ENCODE peak calls at places on chromosomes 7 and 10, in ten cellular contexts. One of them, this sample, is unnamed.

GRCh38 chr10:47020491-47020890 is 109.3 kb downstream of the PTPN20 start:
- DNase-seq in AG09309: no peak
- DNase-seq in lower lobe of right lung: peak
- DNase-seq in gastrocnemius medialis: no peak
- DNase-seq in breast epithelium: no peak
- DNase-seq in omental fat pad: no peak
- DNase-seq in A549: no peak
- DNase-seq in endothelial cell: no peak
- DNase-seq in heart left ventricle: no peak
- DNase-seq in neural progenitor cell: no peak
- DNase-seq in this sample: no peak

GRCh38 chr10:131749767-131750142 is 151.1 kb upstream of the PPP2R2D start:
- DNase-seq in lower lobe of right lung: no peak
- DNase-seq in AG09309: no peak
- DNase-seq in A549: no peak
- DNase-seq in heart left ventricle: no peak
- DNase-seq in breast epithelium: no peak
- DNase-seq in omental fat pad: no peak
- DNase-seq in endothelial cell: no peak
- DNase-seq in gastrocnemius medialis: no peak
- DNase-seq in neural progenitor cell: no peak
- DNase-seq in this sample: no peak

GRCh38 chr7:46191776-46192175 is 270.7 kb upstream of the IGFBP3 start:
- DNase-seq in AG09309: peak
- DNase-seq in endothelial cell: no peak
- DNase-seq in omental fat pad: no peak
- DNase-seq in gastrocnemius medialis: no peak
- DNase-seq in lower lobe of right lung: no peak
- DNase-seq in heart left ventricle: no peak
- DNase-seq in neural progenitor cell: no peak
- DNase-seq in A549: no peak
- DNase-seq in breast epithelium: no peak
- DNase-seq in this sample: no peak

GRCh38 chr7:115475774-115476407 is 554.0 kb downstream of the MDFIC start:
- DNase-seq in gastrocnemius medialis: no peak
- DNase-seq in endothelial cell: peak
- DNase-seq in heart left ventricle: no peak
- DNase-seq in omental fat pad: no peak
- DNase-seq in AG09309: no peak
- DNase-seq in breast epithelium: no peak
- DNase-seq in A549: no peak
- DNase-seq in lower lobe of right lung: no peak
- DNase-seq in neural progenitor cell: peak
- DNase-seq in this sample: no peak

GRCh38 chr7:24965831-24966708 is 13.9 kb downstream of the OSBPL3 start:
- DNase-seq in gastrocnemius medialis: no peak
- DNase-seq in omental fat pad: no peak
- DNase-seq in AG09309: no peak
- DNase-seq in A549: no peak
- DNase-seq in endothelial cell: no peak
- DNase-seq in heart left ventricle: no peak
- DNase-seq in breast epithelium: peak
- DNase-seq in neural progenitor cell: peak
- DNase-seq in lower lobe of right lung: peak
- DNase-seq in this sample: no peak

GRCh38 chr7:141361965-141362364 is 189.2 kb upstream of the AGK start:
- DNase-seq in A549: no peak
- DNase-seq in heart left ventricle: no peak
- DNase-seq in gastrocnemius medialis: no peak
- DNase-seq in lower lobe of right lung: no peak
- DNase-seq in AG09309: no peak
- DNase-seq in neural progenitor cell: no peak
- DNase-seq in omental fat pad: no peak
- DNase-seq in endothelial cell: no peak
- DNase-seq in breast epithelium: no peak
- DNase-seq in this sample: no peak

GRCh38 chr7:133746847-133747246 is 380.3 kb upstream of the LRGUK start:
- DNase-seq in neural progenitor cell: no peak
- DNase-seq in breast epithelium: no peak
- DNase-seq in A549: no peak
- DNase-seq in omental fat pad: no peak
- DNase-seq in AG09309: no peak
- DNase-seq in gastrocnemius medialis: no peak
- DNase-seq in heart left ventricle: no peak
- DNase-seq in endothelial cell: no peak
- DNase-seq in lower lobe of right lung: no peak
- DNase-seq in this sample: no peak

GRCh38 chr10:77431209-77431611 is 206.4 kb downstream of the KCNMA1 start:
- DNase-seq in A549: peak
- DNase-seq in AG09309: no peak
- DNase-seq in omental fat pad: no peak
- DNase-seq in lower lobe of right lung: no peak
- DNase-seq in endothelial cell: no peak
- DNase-seq in neural progenitor cell: peak
- DNase-seq in gastrocnemius medialis: no peak
- DNase-seq in heart left ventricle: no peak
- DNase-seq in breast epithelium: no peak
- DNase-seq in this sample: no peak

GRCh38 chr10:33211123-33211878 is 123.2 kb downstream of the NRP1 start:
- DNase-seq in breast epithelium: no peak
- DNase-seq in lower lobe of right lung: no peak
- DNase-seq in omental fat pad: no peak
- DNase-seq in AG09309: peak
- DNase-seq in A549: no peak
- DNase-seq in endothelial cell: no peak
- DNase-seq in neural progenitor cell: no peak
- DNase-seq in gastrocnemius medialis: peak
- DNase-seq in heart left ventricle: peak
- DNase-seq in this sample: no peak

GRCh38 chr10:27695704-27696103 is 49.9 kb downstream of the MKX start:
- DNase-seq in A549: no peak
- DNase-seq in endothelial cell: no peak
- DNase-seq in neural progenitor cell: no peak
- DNase-seq in AG09309: no peak
- DNase-seq in lower lobe of right lung: no peak
- DNase-seq in omental fat pad: no peak
- DNase-seq in heart left ventricle: no peak
- DNase-seq in gastrocnemius medialis: no peak
- DNase-seq in breast epithelium: no peak
- DNase-seq in this sample: no peak

GRCh38 chr10:48945441-48946143 is 6.0 kb upstream of the LRRC18 start:
- DNase-seq in A549: no peak
- DNase-seq in omental fat pad: no peak
- DNase-seq in lower lobe of right lung: no peak
- DNase-seq in neural progenitor cell: no peak
- DNase-seq in AG09309: no peak
- DNase-seq in heart left ventricle: no peak
- DNase-seq in endothelial cell: no peak
- DNase-seq in gastrocnemius medialis: no peak
- DNase-seq in breast epithelium: no peak
- DNase-seq in this sample: no peak

GRCh38 chr7:139828880-139829653 is at the start of gene TBXAS1:
- DNase-seq in endothelial cell: no peak
- DNase-seq in heart left ventricle: peak
- DNase-seq in breast epithelium: no peak
- DNase-seq in lower lobe of right lung: peak
- DNase-seq in gastrocnemius medialis: peak
- DNase-seq in A549: peak
- DNase-seq in omental fat pad: no peak
- DNase-seq in neural progenitor cell: no peak
- DNase-seq in AG09309: no peak
- DNase-seq in this sample: no peak

GRCh38 chr10:20698837-20699236 is 198.3 kb downstream of the NEBL start:
- DNase-seq in endothelial cell: no peak
- DNase-seq in AG09309: no peak
- DNase-seq in breast epithelium: no peak
- DNase-seq in A549: no peak
- DNase-seq in heart left ventricle: no peak
- DNase-seq in omental fat pad: no peak
- DNase-seq in lower lobe of right lung: no peak
- DNase-seq in gastrocnemius medialis: no peak
- DNase-seq in neural progenitor cell: no peak
- DNase-seq in this sample: no peak
- TF ChIP-seq CTCF in endothelial cell: no peak
- TF ChIP-seq CTCF in AG09309: no peak
- TF ChIP-seq CTCF in breast epithelium: no peak
- TF ChIP-seq CTCF in A549: no peak
- TF ChIP-seq CTCF in heart left ventricle: no peak
- TF ChIP-seq CTCF in omental fat pad: no peak
- TF ChIP-seq CTCF in lower lobe of right lung: no peak
- TF ChIP-seq CTCF in gastrocnemius medialis: no peak
- TF ChIP-seq CTCF in neural progenitor cell: no peak
- TF ChIP-seq CTCF in this sample: no peak

GRCh38 chr7:154769527-154769926 is 233.4 kb downstream of the PAXIP1 start:
- DNase-seq in omental fat pad: no peak
- DNase-seq in gastrocnemius medialis: no peak
- DNase-seq in endothelial cell: no peak
- DNase-seq in neural progenitor cell: no peak
- DNase-seq in AG09309: no peak
- DNase-seq in lower lobe of right lung: no peak
- DNase-seq in breast epithelium: no peak
- DNase-seq in A549: no peak
- DNase-seq in heart left ventricle: no peak
- DNase-seq in this sample: no peak

GRCh38 chr7:154770962-154771361 is 232.0 kb downstream of the PAXIP1 start:
- DNase-seq in gastrocnemius medialis: no peak
- DNase-seq in A549: no peak
- DNase-seq in endothelial cell: no peak
- DNase-seq in omental fat pad: no peak
- DNase-seq in heart left ventricle: no peak
- DNase-seq in AG09309: no peak
- DNase-seq in neural progenitor cell: no peak
- DNase-seq in breast epithelium: no peak
- DNase-seq in lower lobe of right lung: no peak
- DNase-seq in this sample: no peak

GRCh38 chr7:154769011-154769410 is 233.9 kb downstream of the PAXIP1 start:
- DNase-seq in neural progenitor cell: no peak
- DNase-seq in AG09309: no peak
- DNase-seq in heart left ventricle: no peak
- DNase-seq in breast epithelium: no peak
- DNase-seq in omental fat pad: no peak
- DNase-seq in endothelial cell: no peak
- DNase-seq in gastrocnemius medialis: no peak
- DNase-seq in lower lobe of right lung: no peak
- DNase-seq in A549: no peak
- DNase-seq in this sample: no peak

GRCh38 chr7:154767821-154768415 is 235.0 kb downstream of the PAXIP1 start:
- DNase-seq in omental fat pad: no peak
- DNase-seq in A549: no peak
- DNase-seq in gastrocnemius medialis: no peak
- DNase-seq in AG09309: no peak
- DNase-seq in lower lobe of right lung: no peak
- DNase-seq in breast epithelium: no peak
- DNase-seq in endothelial cell: no peak
- DNase-seq in neural progenitor cell: no peak
- DNase-seq in heart left ventricle: no peak
- DNase-seq in this sample: no peak

GRCh38 chr7:154770361-154770760 is 232.6 kb downstream of the PAXIP1 start:
- DNase-seq in gastrocnemius medialis: no peak
- DNase-seq in A549: no peak
- DNase-seq in AG09309: no peak
- DNase-seq in endothelial cell: no peak
- DNase-seq in lower lobe of right lung: no peak
- DNase-seq in heart left ventricle: no peak
- DNase-seq in omental fat pad: no peak
- DNase-seq in breast epithelium: no peak
- DNase-seq in neural progenitor cell: no peak
- DNase-seq in this sample: no peak
- TF ChIP-seq CTCF in gastrocnemius medialis: no peak
- TF ChIP-seq CTCF in A549: no peak
- TF ChIP-seq CTCF in AG09309: no peak
- TF ChIP-seq CTCF in endothelial cell: no peak
- TF ChIP-seq CTCF in lower lobe of right lung: no peak
- TF ChIP-seq CTCF in heart left ventricle: no peak
- TF ChIP-seq CTCF in omental fat pad: no peak
- TF ChIP-seq CTCF in breast epithelium: no peak
- TF ChIP-seq CTCF in neural progenitor cell: no peak
- TF ChIP-seq CTCF in this sample: no peak

DNA sequence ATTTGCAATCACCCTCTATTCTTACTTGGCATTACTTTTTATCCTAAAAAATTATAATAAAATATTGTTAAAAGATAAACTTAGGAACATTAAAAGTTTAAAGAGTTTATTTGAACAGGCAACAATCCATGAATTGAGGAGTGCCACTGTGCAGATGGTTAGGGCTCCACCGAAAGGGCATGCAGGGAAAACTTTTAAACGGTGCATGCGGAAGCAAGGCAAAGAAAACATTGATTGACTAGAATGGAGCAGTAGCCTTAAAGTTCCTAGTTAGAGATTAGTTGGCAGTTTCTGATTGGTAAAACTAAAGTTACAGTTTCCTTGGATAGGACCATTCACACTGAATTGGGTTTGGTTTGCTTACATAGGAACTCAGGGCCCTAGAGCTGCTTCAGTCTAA is 17.3 kb downstream of the CC2D2B start:
- DNase-seq in neural progenitor cell: no peak
- DNase-seq in A549: no peak
- DNase-seq in omental fat pad: no peak
- DNase-seq in gastrocnemius medialis: no peak
- DNase-seq in AG09309: no peak
- DNase-seq in heart left ventricle: no peak
- DNase-seq in endothelial cell: no peak
- DNase-seq in breast epithelium: no peak
- DNase-seq in lower lobe of right lung: no peak
- DNase-seq in this sample: no peak
- TF ChIP-seq CTCF in neural progenitor cell: no peak
- TF ChIP-seq CTCF in A549: no peak
- TF ChIP-seq CTCF in omental fat pad: no peak
- TF ChIP-seq CTCF in gastrocnemius medialis: no peak
- TF ChIP-seq CTCF in AG09309: no peak
- TF ChIP-seq CTCF in heart left ventricle: no peak
- TF ChIP-seq CTCF in endothelial cell: no peak
- TF ChIP-seq CTCF in breast epithelium: no peak
- TF ChIP-seq CTCF in lower lobe of right lung: no peak
- TF ChIP-seq CTCF in this sample: no peak

DNA sequence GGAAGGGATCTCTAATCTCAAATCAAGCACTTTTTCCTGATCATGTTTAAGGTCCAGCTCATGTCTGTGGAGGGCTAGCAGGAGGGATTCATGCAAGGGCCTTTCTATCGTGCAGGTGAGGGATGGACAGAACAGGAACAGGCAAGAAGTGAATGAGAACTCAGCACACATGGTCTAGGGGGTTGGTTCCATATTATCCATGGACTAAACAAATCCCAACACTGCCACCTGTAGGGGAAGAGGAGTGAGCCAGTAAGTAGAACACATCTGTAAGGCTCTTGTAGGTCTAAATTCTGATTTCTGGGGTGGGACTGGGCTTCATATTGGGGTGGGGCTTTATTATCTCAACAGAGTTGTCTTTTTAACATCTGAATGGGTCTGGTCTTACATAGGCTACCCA is 138.0 kb upstream of the TARP start:
- DNase-seq in lower lobe of right lung: no peak
- DNase-seq in heart left ventricle: no peak
- DNase-seq in endothelial cell: peak
- DNase-seq in omental fat pad: no peak
- DNase-seq in AG09309: no peak
- DNase-seq in A549: peak
- DNase-seq in breast epithelium: no peak
- DNase-seq in gastrocnemius medialis: no peak
- DNase-seq in neural progenitor cell: peak
- DNase-seq in this sample: no peak
- TF ChIP-seq CTCF in lower lobe of right lung: no peak
- TF ChIP-seq CTCF in heart left ventricle: no peak
- TF ChIP-seq CTCF in endothelial cell: peak
- TF ChIP-seq CTCF in omental fat pad: no peak
- TF ChIP-seq CTCF in AG09309: peak
- TF ChIP-seq CTCF in A549: no peak
- TF ChIP-seq CTCF in breast epithelium: no peak
- TF ChIP-seq CTCF in gastrocnemius medialis: no peak
- TF ChIP-seq CTCF in neural progenitor cell: peak
- TF ChIP-seq CTCF in this sample: no peak

This sample was measured in heart right ventricle.